ENCODE peak calls at places on chromosome 18, in nine cellular contexts. B is right cardiac atrium, K is PC-3, S is endothelial cell of umbilical vein, V is BJ, L is choroid plexus epithelial cell, U is thoracic aorta, F is left ventricle myocardium inferior, N is WERI-Rb-1. R is an unnamed sample.

GRCh38 chr18:35938158-35938557 is 34.3 kb upstream of the RMP24 start:
- DNase-seq in B (no peak), K (peak), S (no peak), V (no peak), L (peak), U (no peak), F (no peak), N (no peak), R (no peak)

GRCh38 chr18:42675810-42676209 is 439.7 kb downstream of the RIT2 start:
- DNase-seq in B (no peak), K (no peak), S (no peak), V (no peak), L (no peak), U (no peak), F (no peak), N (no peak), R (no peak)

GRCh38 chr18:48761582-48761981 is 189.2 kb downstream of the SMAD7 start:
- DNase-seq in B (no peak), K (no peak), S (no peak), V (no peak), L (no peak), U (no peak), F (no peak), N (no peak), R (peak)

GRCh38 chr18:80178935-80179818 is 68.1 kb downstream of the PARD6G start:
- DNase-seq in B (no peak), K (no peak), S (no peak), V (no peak), L (no peak), U (no peak), F (no peak), N (no peak), R (no peak)

GRCh38 chr18:55731594-55732042 is 143.6 kb upstream of the TCF4 start:
- DNase-seq in B (no peak), K (no peak), S (no peak), V (no peak), L (peak), U (no peak), F (no peak), N (no peak), R (no peak)

GRCh38 chr18:7658701-7659100 is 91.6 kb downstream of the PTPRM start:
- DNase-seq in B (no peak), K (no peak), S (no peak), V (no peak), L (peak), U (no peak), F (no peak), N (no peak), R (no peak)

GRCh38 chr18:67117804-67118203 is 398.7 kb downstream of the DSEL start:
- DNase-seq in B (no peak), K (no peak), S (no peak), V (no peak), L (peak), U (no peak), F (no peak), N (no peak), R (no peak)

GRCh38 chr18:22141211-22141610 is 28.2 kb upstream of the GATA6 start:
- DNase-seq in B (no peak), K (no peak), S (no peak), V (no peak), L (no peak), U (no peak), F (no peak), N (no peak), R (no peak)

GRCh38 chr18:68177807-68178702 is 536.9 kb downstream of the TMX3 start:
- DNase-seq in B (no peak), K (peak), S (peak), V (peak), L (peak), U (no peak), F (no peak), N (no peak), R (no peak)

GRCh38 chr18:36354989-36355388 is 57.5 kb downstream of the FHOD3 start:
- DNase-seq in B (no peak), K (peak), S (no peak), V (peak), L (no peak), U (no peak), F (no peak), N (no peak), R (no peak)

GRCh38 chr18:31510319-31510718 is 12.3 kb downstream of the DSG2 start:
- DNase-seq in B (no peak), K (peak), S (no peak), V (no peak), L (no peak), U (no peak), F (no peak), N (no peak), R (no peak)

GRCh38 chr18:69230204-69230603 is 170.5 kb upstream of the DOK6 start:
- DNase-seq in B (no peak), K (no peak), S (no peak), V (no peak), L (no peak), U (no peak), F (no peak), N (no peak), R (no peak)

GRCh38 chr18:28961669-28962228 is 784.8 kb upstream of the CDH2 start:
- DNase-seq in B (no peak), K (peak), S (peak), V (no peak), L (peak), U (no peak), F (no peak), N (peak), R (no peak)

GRCh38 chr18:78595924-78596573 is 383.6 kb upstream of the SALL3 start:
- DNase-seq in B (no peak), K (no peak), S (no peak), V (no peak), L (no peak), U (no peak), F (no peak), N (no peak), R (no peak)

GRCh38 chr18:50559750-50560680 is at the start of gene MAPK4:
- DNase-seq in B (peak), K (no peak), S (no peak), V (no peak), L (peak), U (no peak), F (peak), N (peak), R (peak)

GRCh38 chr18:37251679-37252078 is 313.9 kb downstream of the CELF4 start:
- DNase-seq in B (no peak), K (peak), S (no peak), V (no peak), L (no peak), U (no peak), F (no peak), N (no peak), R (no peak)

GRCh38 chr18:68781224-68781623 is 16.7 kb upstream of the CCDC102B start:
- DNase-seq in B (no peak), K (no peak), S (no peak), V (no peak), L (no peak), U (no peak), F (no peak), N (no peak), R (no peak)

GRCh38 chr18:59748628-59749360 is 51.6 kb upstream of the CCBE1 start:
- DNase-seq in B (no peak), K (peak), S (no peak), V (peak), L (peak), U (no peak), F (no peak), N (no peak), R (no peak)

GRCh38 chr18:13831864-13832508 is 8.0 kb downstream of the MC5R start:
- DNase-seq in B (no peak), K (peak), S (no peak), V (no peak), L (no peak), U (no peak), F (no peak), N (no peak), R (no peak)

DNA sequence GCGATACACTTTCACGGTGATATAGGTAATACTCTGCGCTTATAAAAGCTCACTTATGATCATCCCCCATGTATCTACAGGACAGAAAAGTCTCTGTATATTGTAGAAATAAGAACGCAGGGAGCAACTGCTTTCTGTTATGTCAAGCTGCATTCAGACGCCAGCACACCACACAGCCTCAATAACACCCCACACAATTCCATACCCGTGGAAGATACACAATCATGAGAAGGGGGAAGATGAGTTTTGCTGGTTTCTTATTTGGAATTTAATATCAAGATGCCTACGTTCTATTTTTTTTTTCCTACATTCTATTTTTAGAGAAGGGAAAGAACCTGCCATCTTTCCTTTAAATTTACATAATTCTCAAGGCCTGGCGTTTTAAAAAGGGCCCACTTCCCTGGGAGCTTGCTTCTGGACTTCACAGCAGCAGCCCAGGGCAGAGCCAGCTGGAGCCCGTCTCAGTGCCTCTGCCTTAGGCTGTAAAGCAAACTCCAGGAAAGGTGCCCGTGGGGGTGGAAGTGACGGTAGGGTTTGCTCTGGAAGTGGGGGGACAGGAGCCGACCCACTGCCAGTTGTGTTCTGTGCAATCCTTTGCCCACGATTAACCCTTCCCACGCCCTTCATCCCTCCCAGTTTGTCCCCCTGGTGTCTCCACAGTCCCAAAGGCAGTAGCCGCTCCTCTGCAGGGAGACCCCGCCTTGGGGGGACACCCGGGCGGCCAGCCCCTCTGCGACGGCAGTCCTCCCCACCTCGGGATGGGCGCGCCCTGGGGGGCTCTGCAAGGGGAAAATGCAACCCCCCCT is 5.3 kb downstream of the PTGR3 start:
- DNase-seq in B (peak), K (no peak), S (no peak), V (no peak), L (no peak), U (no peak), F (no peak), N (no peak), R (no peak)
- H3K4me3 ChIP-seq in B (no peak), K (no peak), S (no peak), V (peak), L (peak), U (peak), F (peak), N (no peak), R (peak)

GRCh38 chr18:3585656-3586509 is 135.9 kb downstream of the TGIF1 start:
- DNase-seq in B (peak), K (peak), S (peak), V (no peak), L (peak), U (peak), F (peak), N (peak), R (peak)
- H3K4me3 ChIP-seq in B (no peak), K (no peak), S (no peak), V (no peak), L (no peak), U (no peak), F (no peak), N (no peak), R (no peak)

DNA sequence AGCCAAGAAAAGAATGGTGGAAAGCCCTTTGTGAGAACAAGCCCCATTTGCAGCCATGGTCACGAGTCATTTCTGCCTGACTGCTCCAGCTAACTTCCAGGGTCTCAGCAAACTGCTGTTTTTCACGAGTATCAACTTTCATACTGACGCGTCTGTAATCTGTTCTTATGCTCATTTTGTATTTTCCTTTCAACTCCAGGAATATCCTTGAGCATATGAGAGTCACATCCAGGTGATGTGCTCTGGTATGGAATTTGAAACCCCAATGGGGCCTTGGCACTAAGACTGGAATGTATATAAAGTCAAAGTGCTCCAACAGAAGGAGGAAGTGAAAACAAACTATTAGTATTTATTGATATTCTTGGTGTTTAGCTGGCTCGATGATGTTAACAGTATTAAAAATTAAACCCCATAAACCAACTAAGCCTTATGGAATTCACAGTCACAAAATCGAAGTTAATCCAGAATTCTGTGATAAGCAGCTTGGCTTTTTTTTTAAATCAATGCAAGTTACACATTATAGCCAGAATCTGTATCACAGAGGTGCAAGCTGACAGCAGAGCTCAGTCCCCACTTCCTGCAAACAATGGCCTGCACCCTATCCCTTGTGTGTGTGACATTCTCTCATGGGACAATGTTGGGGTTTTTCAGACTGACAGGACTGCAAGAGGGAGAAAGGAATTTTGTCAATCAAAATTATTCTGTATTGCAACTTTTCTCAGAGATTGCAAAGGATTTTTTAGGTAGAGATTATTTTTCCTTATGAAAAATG is 26.1 kb downstream of the SLC14A1 start:
- DNase-seq in B (no peak), K (peak), S (no peak), V (no peak), L (peak), U (no peak), F (no peak), N (no peak), R (no peak)
- H3K4me3 ChIP-seq in B (no peak), K (no peak), S (no peak), V (no peak), L (no peak), U (no peak), F (no peak), N (no peak), R (no peak)

GRCh38 chr18:34225218-34225553 is 473 bp upstream of the NOL4 start:
- DNase-seq in B (no peak), K (no peak), S (no peak), V (no peak), L (no peak), U (no peak), F (no peak), N (no peak), R (no peak)
- H3K4me3 ChIP-seq in B (peak), K (no peak), S (no peak), V (no peak), L (no peak), U (peak), F (peak), N (peak), R (no peak)